ENCODE peak calls at places on chromosome 5, in six cellular contexts. J, W, L, X, H and E are unnamed samples.

GRCh38 chr5:131406076-131406475 is 142.2 kb downstream of the CDC42SE2 start:
- DNase-seq in J (no peak), W (no peak), L (no peak), X (no peak), H (no peak), E (no peak)

GRCh38 chr5:43313854-43314457 is 744 bp upstream of the HMGCS1 start:
- DNase-seq in J (peak), W (peak), L (peak), X (no peak), H (no peak), E (no peak)

GRCh38 chr5:5139358-5140050 is 626 bp upstream of the ADAMTS16 start:
- DNase-seq in J (no peak), W (no peak), L (no peak), X (no peak), H (no peak), E (no peak)

GRCh38 chr5:52801329-52801728 is 13.6 kb downstream of the ITGA1 start:
- DNase-seq in J (no peak), W (no peak), L (peak), X (no peak), H (no peak), E (no peak)

GRCh38 chr5:160649304-160649703 is 202.7 kb downstream of the ATP10B start:
- DNase-seq in J (no peak), W (no peak), L (no peak), X (no peak), H (no peak), E (no peak)

GRCh38 chr5:64854855-64855254 is 86.1 kb downstream of the CWC27 start:
- DNase-seq in J (peak), W (no peak), L (no peak), X (no peak), H (no peak), E (no peak)

GRCh38 chr5:115333164-115333563 is 36.7 kb upstream of the CCDC112 start:
- DNase-seq in J (no peak), W (no peak), L (no peak), X (no peak), H (no peak), E (peak)

GRCh38 chr5:171926311-171926710 is 80.1 kb downstream of the FBXW11 start:
- DNase-seq in J (no peak), W (no peak), L (no peak), X (no peak), H (no peak), E (no peak)

GRCh38 chr5:155299342-155300006 is 285.9 kb downstream of the KIF4B start:
- DNase-seq in J (no peak), W (no peak), L (no peak), X (no peak), H (no peak), E (no peak)